ENCODE peak calls at places on chromosomes 11 and 22, in seven cellular contexts. I is ecto neural progenitor cell; F is NCI-H510A treated with DMSO at 0.1 percent for 48 hours; Z is mucosa of gallbladder; V is non-pigmented ciliary epithelial cell; N is activated CD4-positive, alpha-beta T cell treated with anti-CD3 and anti-CD28 coated beads, Interleukin-2, amount 10 ng/mL, durations not matched to agents 7 days and 5 days; Q is Peyer's patch. E is an unnamed sample.

GRCh38 chr11:114818382-114818781 is 140.1 kb downstream of the NXPE2 start:
- DNase-seq in I (no peak), F (no peak), Z (no peak), V (no peak), N (no peak), Q (no peak), E (no peak)

GRCh38 chr11:129279326-129280026 is 87.4 kb upstream of the ARHGAP32 start:
- DNase-seq in I (peak), F (peak), Z (peak), V (no peak), N (peak), Q (peak), E (peak)

GRCh38 chr11:83521647-83522596 is 235.8 kb upstream of the CCDC90B start:
- DNase-seq in I (peak), F (peak), Z (no peak), V (no peak), N (no peak), Q (peak), E (no peak)

GRCh38 chr11:117946196-117946841 is 17.1 kb upstream of the TMPRSS13 start:
- DNase-seq in I (peak), F (no peak), Z (no peak), V (no peak), N (no peak), Q (no peak), E (no peak)

GRCh38 chr11:73998846-73999575 is 9.9 kb downstream of the UCP3 start:
- DNase-seq in I (no peak), F (no peak), Z (no peak), V (no peak), N (no peak), Q (peak), E (no peak)

GRCh38 chr11:57277845-57278720 is 41.0 kb upstream of the APLNR start:
- DNase-seq in I (peak), F (peak), Z (peak), V (peak), N (peak), Q (peak), E (no peak)

GRCh38 chr22:30892731-30893221 is 75.8 kb downstream of the MORC2 start:
- DNase-seq in I (no peak), F (no peak), Z (no peak), V (no peak), N (no peak), Q (peak), E (no peak)

GRCh38 chr11:2870955-2871720 is 14.4 kb downstream of the CDKN1C start:
- DNase-seq in I (no peak), F (no peak), Z (no peak), V (no peak), N (no peak), Q (no peak), E (no peak)

GRCh38 chr22:30485362-30485988 is 13.7 kb upstream of the SEC14L3 start:
- DNase-seq in I (peak), F (no peak), Z (peak), V (no peak), N (peak), Q (peak), E (peak)

GRCh38 chr22:28112548-28113043 is 193.5 kb upstream of the PITPNB start:
- DNase-seq in I (peak), F (no peak), Z (peak), V (no peak), N (no peak), Q (no peak), E (no peak)

GRCh38 chr11:122220321-122220720 is 104.3 kb upstream of the BLID start:
- DNase-seq in I (no peak), F (no peak), Z (no peak), V (no peak), N (no peak), Q (no peak), E (no peak)

GRCh38 chr22:43266117-43266516 is 77.1 kb downstream of the SCUBE1 start:
- DNase-seq in I (no peak), F (no peak), Z (no peak), V (no peak), N (no peak), Q (no peak), E (no peak)

E was measured in stimulated activated naive CD4-positive, alpha-beta T cell treated with Interleukin-2 at 50 U/mL for 16 hours.